ENCODE peak calls at places on chromosomes 1 and 21, in six cellular contexts. G, B, X, N, S and V are unnamed samples.

GRCh38 chr21:35099310-35099709 is 50.2 kb upstream of the RUNX1 start:
- DNase-seq in G (no peak), B (no peak), X (no peak), N (no peak), S (no peak), V (peak; percentile 20)

GRCh38 chr1:20166047-20166446 is 19.8 kb upstream of the UBXN10 start:
- DNase-seq in G (no peak), B (no peak), X (no peak), N (no peak), S (no peak), V (no peak)

GRCh38 chr1:17531682-17532487 is 7.6 kb upstream of the ARHGEF10L start:
- DNase-seq in G (no peak), B (no peak), X (no peak), N (no peak), S (no peak), V (no peak)

GRCh38 chr1:7378346-7379130 is 392.6 kb upstream of the VAMP3 start:
- DNase-seq in G (no peak), B (no peak), X (no peak), N (no peak), S (no peak), V (no peak)

GRCh38 chr1:58717979-58718378 is 18.1 kb upstream of the MYSM1 start:
- DNase-seq in G (no peak), B (no peak), X (no peak), N (no peak), S (no peak), V (peak; percentile 17)

GRCh38 chr1:203103201-203103600 is 17.4 kb upstream of the MYOG start:
- DNase-seq in G (no peak), B (no peak), X (no peak), N (no peak), S (no peak), V (no peak)

GRCh38 chr21:15134711-15135110 is 69.9 kb upstream of the NRIP1 start:
- DNase-seq in G (no peak), B (no peak), X (no peak), N (no peak), S (no peak), V (no peak)

GRCh38 chr1:198408716-198409115 is 131.8 kb downstream of the ATP6V1G3 start:
- DNase-seq in G (no peak), B (no peak), X (no peak), N (no peak), S (no peak), V (no peak)

GRCh38 chr1:20584890-20585289 is 4.0 kb upstream of the CDA start:
- DNase-seq in G (no peak), B (no peak), X (peak; percentile 59), N (no peak), S (no peak), V (peak; percentile 24)

GRCh38 chr1:22773981-22774471 is 63.4 kb downstream of the EPHB2 start:
- DNase-seq in G (no peak), B (no peak), X (no peak), N (no peak), S (no peak), V (peak; percentile 38)

GRCh38 chr1:26021647-26022403 is at the start of gene EXTL1:
- DNase-seq in G (peak; percentile 68), B (peak; percentile 81), X (peak; percentile 85), N (no peak), S (peak; percentile 46), V (peak; percentile 63)

GRCh38 chr1:92749024-92749634 is 35.8 kb downstream of the EVI5 start:
- DNase-seq in G (peak; percentile 11), B (no peak), X (peak; percentile 44), N (no peak), S (peak; percentile 55), V (peak; percentile 75)

GRCh38 chr1:34900775-34901502 is 28.5 kb downstream of the DLGAP3 start:
- DNase-seq in G (no peak), B (no peak), X (no peak), N (no peak), S (no peak), V (no peak)

GRCh38 chr1:162387226-162388082 is 5.9 kb downstream of the C1orf226 start:
- DNase-seq in G (no peak), B (no peak), X (no peak), N (no peak), S (no peak), V (no peak)

GRCh38 chr1:8423702-8424538 is 106.0 kb downstream of the SLC45A1 start:
- DNase-seq in G (peak; percentile 75), B (peak; percentile 87), X (peak; percentile 84), N (peak; percentile 42), S (peak; percentile 73), V (peak; percentile 65)

GRCh38 chr1:44072204-44072603 is 40.9 kb upstream of the SLC6A9 start:
- DNase-seq in G (no peak), B (no peak), X (no peak), N (no peak), S (peak; percentile 86), V (peak; percentile 98)

GRCh38 chr1:226094451-226094850 is 31.9 kb downstream of the H3-3A start:
- DNase-seq in G (no peak), B (no peak), X (no peak), N (no peak), S (no peak), V (no peak)

GRCh38 chr1:177567393-177567792 is 396.6 kb downstream of the BRINP2 start:
- DNase-seq in G (no peak), B (no peak), X (peak; percentile 36), N (peak; percentile 71), S (no peak), V (peak; percentile 8)

GRCh38 chr1:5798151-5798730 is 194.0 kb downstream of the NPHP4 start:
- DNase-seq in G (peak; percentile 42), B (peak; percentile 48), X (peak; percentile 65), N (no peak), S (no peak), V (no peak)

GRCh38 chr1:9289724-9290493 is 2.8 kb upstream of the SPSB1 start:
- DNase-seq in G (no peak), B (no peak), X (no peak), N (peak; percentile 81), S (peak; percentile 93), V (peak; percentile 95)

GRCh38 chr1:97913506-97913905 is 7.3 kb downstream of the DPYD start:
- DNase-seq in G (no peak), B (no peak), X (no peak), N (no peak), S (no peak), V (no peak)
- H3K14ac ChIP-seq in G (no peak overlapping the region), B (no peak overlapping the region), X (no peak overlapping the region), N (no peak overlapping the region), S (no peak overlapping the region), V (no peak overlapping the region)

GRCh38 chr1:180028864-180029263 is 74.3 kb downstream of the CEP350 start:
- DNase-seq in G (no peak), B (no peak), X (no peak), N (no peak), S (no peak), V (no peak)
- H3K14ac ChIP-seq in G (no peak overlapping the region), B (no peak overlapping the region), X (no peak overlapping the region), N (no peak overlapping the region), S (no peak overlapping the region), V (no peak overlapping the region)

GRCh38 chr1:181714428-181714827 is 231.1 kb downstream of the CACNA1E start:
- DNase-seq in G (no peak), B (no peak), X (no peak), N (no peak), S (no peak), V (no peak)
- H3K14ac ChIP-seq in G (no peak overlapping the region), B (no peak overlapping the region), X (no peak overlapping the region), N (no peak overlapping the region), S (no peak overlapping the region), V (no peak overlapping the region)

GRCh38 chr1:40720493-40720892 is 29.0 kb downstream of the NFYC start:
- DNase-seq in G (no peak), B (no peak), X (no peak), N (no peak), S (no peak), V (no peak)

GRCh38 chr1:40722622-40723021 is 31.1 kb downstream of the NFYC start:
- DNase-seq in G (no peak), B (no peak), X (no peak), N (no peak), S (no peak), V (no peak)

GRCh38 chr1:40717960-40718359 is 26.5 kb downstream of the NFYC start:
- DNase-seq in G (no peak), B (no peak), X (no peak), N (no peak), S (no peak), V (peak; percentile 77)

GRCh38 chr1:40723196-40723955 is 31.9 kb downstream of the NFYC start:
- DNase-seq in G (no peak), B (no peak), X (no peak), N (peak; percentile 70), S (no peak), V (no peak)
- H3K14ac ChIP-seq in G (no peak overlapping the region), B (no peak overlapping the region), X (no peak overlapping the region), N (no peak overlapping the region), S (no peak overlapping the region), V (no peak overlapping the region)

DNA sequence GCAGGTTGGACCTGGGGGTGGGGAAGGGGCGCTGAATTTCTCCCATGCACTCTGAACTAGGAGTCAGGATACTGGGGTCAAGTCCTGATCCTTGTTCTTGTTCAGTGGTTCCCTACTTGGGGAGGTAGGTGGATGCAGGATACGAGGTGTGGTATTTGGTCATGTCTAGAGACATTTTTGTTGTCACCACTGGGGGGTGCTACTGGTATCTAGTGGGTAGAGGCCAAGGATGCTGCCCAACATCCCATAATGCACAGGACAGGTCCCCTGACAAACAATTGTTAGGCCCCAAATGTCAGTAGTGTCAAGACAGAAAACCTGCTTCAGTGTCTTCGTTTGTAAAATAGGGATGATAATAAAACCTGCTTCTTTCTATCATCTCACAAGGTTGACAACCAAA is 259.0 kb upstream of the FOXD3 start:
- DNase-seq in G (no peak), B (peak; percentile 80), X (peak; percentile 70), N (no peak), S (no peak), V (no peak)
- H3K14ac ChIP-seq in G (no peak overlapping the region), B (no peak overlapping the region), X (no peak overlapping the region), N (no peak overlapping the region), S (no peak overlapping the region), V (no peak overlapping the region)

DNA sequence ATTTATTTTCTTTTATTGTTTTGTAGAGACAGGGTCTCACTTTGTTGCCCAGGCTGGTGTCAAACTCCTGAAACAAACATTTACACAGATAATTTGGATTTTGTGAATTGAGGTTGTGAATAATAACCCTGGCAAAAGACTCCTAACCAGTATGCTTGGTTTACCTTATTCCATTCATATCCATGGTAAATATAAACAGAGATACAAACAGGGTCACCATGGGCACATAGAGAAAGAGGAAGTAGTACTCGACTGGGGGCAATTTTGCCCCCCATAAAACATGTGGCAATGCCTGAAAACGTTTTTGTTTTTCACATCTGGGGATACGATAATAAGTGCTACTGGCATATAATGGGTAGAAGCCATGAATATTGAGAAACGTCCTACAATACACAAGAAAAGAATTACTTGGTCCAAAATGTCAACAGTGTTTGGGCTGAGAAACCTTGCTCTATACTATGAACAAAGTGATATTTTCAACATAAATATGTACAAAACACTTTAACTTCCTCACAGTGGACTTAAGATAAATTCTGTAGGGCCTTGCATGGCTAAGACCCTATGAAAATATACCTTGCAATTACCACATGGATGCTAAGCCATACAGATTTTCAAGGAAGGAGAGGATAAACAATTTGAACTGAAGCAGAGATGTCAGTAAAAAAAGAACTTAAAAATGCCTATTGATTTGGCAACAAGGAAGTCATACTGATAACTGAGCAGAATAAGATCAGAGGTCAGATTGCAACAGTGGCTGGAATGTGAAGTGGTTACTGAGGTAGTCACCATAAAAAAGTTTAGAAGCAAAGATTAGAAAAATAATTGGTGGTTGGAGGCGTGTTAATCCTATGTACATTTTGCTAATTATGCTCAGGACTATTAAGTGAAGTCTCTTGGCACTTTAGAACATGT is 27.4 kb upstream of the ASPM start:
- DNase-seq in G (no peak), B (no peak), X (no peak), N (peak; percentile 69), S (peak; percentile 69), V (peak; percentile 79)
- H3K14ac ChIP-seq in G (no peak overlapping the region), B (no peak overlapping the region), X (no peak overlapping the region), N (no peak overlapping the region), S (no peak overlapping the region), V (no peak overlapping the region)